ENCODE peak calls at places on chromosomes 6 and 20, in six cellular contexts. A is right atrium auricular region, X is fibroblast of lung, Y is colonic mucosa, F is body of pancreas, D is upper lobe of right lung. C is an unnamed sample.

GRCh38 chr6:5105146-5105545 is 20.0 kb downstream of the PPP1R3G start:
- DNase-seq in D (no peak), F (no peak), A (no peak), X (no peak), Y (no peak), C (no peak)

GRCh38 chr6:145544514-145544913 is 190.8 kb downstream of the EPM2A start:
- DNase-seq in Y (no peak), A (no peak), D (no peak), X (peak; percentile 42), F (no peak), C (no peak)

GRCh38 chr6:129623008-129623732 is 86.8 kb downstream of the ARHGAP18 start:
- DNase-seq in A (no peak), Y (no peak), F (no peak), D (no peak), X (no peak), C (no peak)

GRCh38 chr6:148128014-148128730 is 214.5 kb upstream of the SASH1 start:
- DNase-seq in Y (no peak), X (no peak), D (no peak), A (no peak), F (no peak), C (no peak)

GRCh38 chr6:40877362-40877761 is 161.7 kb downstream of the UNC5CL start:
- DNase-seq in F (no peak), D (no peak), A (no peak), Y (no peak), X (no peak), C (no peak)

GRCh38 chr6:71139249-71139648 is 149.4 kb upstream of the OGFRL1 start:
- DNase-seq in X (peak; percentile 76), F (no peak), A (no peak), D (no peak), Y (no peak), C (no peak)

GRCh38 chr20:23361108-23361650 is 803 bp upstream of the GZF1 start:
- DNase-seq in A (no peak), Y (peak; percentile 29), F (no peak), X (no peak), D (no peak), C (no peak)

GRCh38 chr6:35568967-35569606 is 56.4 kb upstream of the TULP1 start:
- DNase-seq in A (no peak), F (peak; percentile 61), X (no peak), Y (peak; percentile 39), D (peak; percentile 72), C (peak; percentile 57)

DNA sequence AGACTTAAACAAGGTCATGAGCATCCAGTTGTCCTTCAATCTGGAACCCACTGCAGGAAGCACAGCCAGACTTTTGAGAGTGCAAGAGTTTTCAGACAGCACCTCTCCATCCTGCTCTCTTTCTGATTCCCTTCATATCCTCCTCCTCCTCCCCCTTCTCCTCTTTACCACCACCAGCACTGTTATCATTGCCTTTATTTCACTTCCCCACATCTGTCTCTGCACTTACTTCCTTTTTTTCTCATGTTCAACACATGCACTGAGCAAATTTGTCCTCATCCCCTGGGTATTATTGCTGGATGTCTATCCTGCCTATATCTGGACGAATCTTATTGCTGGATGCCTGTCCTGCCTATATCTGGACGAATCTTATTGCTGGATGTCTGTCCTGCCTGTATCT is 554.8 kb downstream of the DHX35 start:
- DNase-seq in A (no peak), X (no peak), Y (no peak), F (no peak), D (no peak), C (no peak)
- H3K4me3 ChIP-seq in A (no peak overlapping the region), X (no peak overlapping the region), Y (no peak overlapping the region), F (no peak overlapping the region), D (no peak overlapping the region), C (no peak overlapping the region)

DNA sequence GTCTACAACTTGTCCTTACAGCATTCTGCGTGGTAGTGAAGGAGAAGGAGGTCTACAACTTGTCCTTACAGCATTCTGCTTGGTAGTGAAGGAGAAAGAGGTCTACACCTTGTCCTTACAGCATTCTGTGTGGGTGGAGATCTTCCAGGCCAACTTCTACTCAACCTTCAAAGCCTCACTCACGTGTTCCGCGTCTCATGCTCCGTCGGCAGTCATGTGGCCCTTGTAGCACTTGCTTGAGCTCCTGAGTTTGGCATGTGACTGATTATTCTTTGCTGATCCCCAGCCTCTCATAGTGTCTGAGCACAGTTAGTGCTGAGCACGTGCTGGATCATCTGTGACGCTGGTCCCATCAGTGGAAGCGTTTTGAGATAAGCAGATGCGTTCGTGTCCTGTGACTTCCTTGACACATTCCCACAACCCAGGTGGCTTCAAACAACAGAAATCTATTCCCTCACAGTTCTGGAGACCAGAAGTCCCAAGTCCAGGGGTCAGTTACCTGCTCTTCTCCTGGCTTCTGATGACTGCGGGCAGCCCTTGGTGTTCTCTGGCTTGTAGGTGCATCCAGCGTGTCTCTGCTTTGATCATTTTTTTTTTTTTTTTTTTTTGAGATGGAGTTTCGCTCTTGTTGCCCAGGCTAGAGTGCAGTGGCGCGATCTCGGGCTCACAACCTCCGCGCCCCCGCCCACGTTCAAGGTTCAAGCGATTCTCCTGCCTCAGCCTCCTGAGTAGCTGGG is 2.6 kb downstream of the SS18L1 start:
- DNase-seq in X (no peak), A (no peak), Y (no peak), D (no peak), F (no peak), C (no peak)
- H3K4me1 ChIP-seq in X (no peaks in the 10 kb centered on the region), A (peaks cover 49% of the 10 kb centered on the region), Y (peaks cover 14% of the 10 kb centered on the region), D (peaks cover 37% of the 10 kb centered on the region), F (peaks cover 22% of the 10 kb centered on the region), C (peaks cover 28% of the 10 kb centered on the region)

DNA sequence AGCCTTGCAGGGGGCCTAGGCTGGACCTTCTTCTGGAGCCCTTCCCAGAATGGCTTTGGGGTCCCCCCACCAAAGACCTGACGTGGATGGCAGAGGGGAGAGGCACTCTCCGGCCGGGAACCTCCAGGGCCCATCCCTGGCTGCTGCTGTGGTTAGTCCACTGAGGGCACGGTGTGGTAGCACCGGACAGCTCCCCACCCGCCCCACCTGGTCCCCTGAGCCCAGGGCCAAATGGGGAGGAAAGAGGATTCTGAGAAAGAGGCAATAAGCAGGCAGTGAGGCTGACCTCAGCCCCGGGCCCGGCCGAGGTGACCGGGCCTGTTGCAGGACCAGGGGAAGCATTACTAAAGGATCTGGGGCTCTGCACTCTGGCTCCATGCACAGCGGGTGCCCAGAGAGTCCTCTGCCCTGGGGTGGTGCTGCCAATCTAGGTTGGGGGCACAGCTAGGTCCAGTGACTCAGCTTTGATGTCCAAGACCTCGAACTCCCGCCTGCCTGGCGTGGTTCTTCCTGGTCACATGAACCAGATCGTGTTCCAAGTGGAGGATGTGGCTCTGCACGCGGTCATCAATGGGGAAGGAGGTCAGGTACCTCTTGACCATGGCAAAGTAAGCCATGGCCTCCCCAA is 2.2 kb downstream of the CENPB start:
- DNase-seq in A (no peak), X (no peak), F (no peak), Y (no peak), D (no peak), C (no peak)
- H3K27ac ChIP-seq in A (no peak overlapping the region), X (peak overlapping the region; percentile 36), F (peak overlapping the region; percentile 69), Y (no peak overlapping the region), D (no peak overlapping the region), C (peak overlapping the region; percentile 69)

DNA sequence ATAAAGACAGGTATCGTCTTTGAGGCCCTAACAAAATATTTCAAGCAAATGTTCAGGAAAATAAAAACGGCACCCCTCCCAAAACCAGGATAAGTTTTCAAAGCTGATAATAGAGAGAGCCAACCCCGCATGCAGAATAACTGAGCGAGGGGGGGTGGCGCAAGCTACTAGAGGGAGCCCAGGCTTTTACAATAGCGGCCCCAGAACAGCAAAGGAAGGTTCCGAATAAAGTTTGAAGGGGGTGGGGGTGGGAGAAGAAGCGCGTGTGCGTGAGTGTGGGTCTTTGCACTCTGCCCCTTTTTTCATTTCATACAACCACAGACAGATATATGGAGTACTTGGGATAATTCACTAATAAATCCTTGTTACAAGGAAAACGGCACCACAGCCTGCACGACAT is 1.9 kb downstream of the OLIG3 start:
- DNase-seq in X (no peak), F (no peak), A (no peak), D (no peak), Y (no peak), C (no peak)
- H3K4me3 ChIP-seq in X (no peak overlapping the region), F (no peak overlapping the region), A (no peak overlapping the region), D (no peak overlapping the region), Y (no peak overlapping the region), C (no peak overlapping the region)

GRCh38 chr20:32761417-32761830 is 761 bp upstream of the DNMT3B start:
- DNase-seq in X (no peak), F (no peak), A (no peak), D (no peak), Y (no peak), C (no peak)

GRCh38 chr20:32764000-32764960 is 2.1 kb downstream of the DNMT3B start:
- DNase-seq in Y (no peak), A (no peak), F (no peak), D (no peak), X (no peak), C (no peak)

GRCh38 chr20:32763202-32763999 is 1.2 kb downstream of the DNMT3B start:
- DNase-seq in A (no peak), Y (no peak), F (peak; percentile 41), X (no peak), D (peak; percentile 68), C (no peak)

GRCh38 chr20:32762754-32763201 is 593 bp downstream of the DNMT3B start:
- DNase-seq in Y (peak; percentile 32), A (no peak), F (peak; percentile 22), D (no peak), X (no peak), C (no peak)

GRCh38 chr20:32761831-32762753 is at the start of gene DNMT3B:
- DNase-seq in Y (peak; percentile 83), F (peak; percentile 82), X (peak; percentile 79), D (peak; percentile 89), A (no peak), C (peak; percentile 92)
- H3K4me1 ChIP-seq in Y (peaks cover 5% of the 10 kb centered on the region), F (peaks cover 37% of the 10 kb centered on the region), X (peaks cover 4% of the 10 kb centered on the region), D (peaks cover 14% of the 10 kb centered on the region), A (peaks cover 18% of the 10 kb centered on the region), C (no peaks in the 10 kb centered on the region)

GRCh38 chr6:88360203-88360797 is 194.2 kb upstream of the CNR1 start:
- DNase-seq in Y (no peak), X (peak; percentile 86), A (no peak), D (no peak), F (no peak), C (no peak)
- H3K27ac ChIP-seq in Y (no peak overlapping the region), X (no peak overlapping the region), A (no peak overlapping the region), D (no peak overlapping the region), F (no peak overlapping the region), C (peak overlapping the region; percentile 97)

C was measured in RWPE2.